ENCODE peak calls at places on chromosomes 12 and 14, in nine cellular contexts. L is cardiac muscle cell; G is stimulated activated effector memory CD8-positive, alpha-beta T cell treated with anti-CD3 and anti-CD28 coated beads, Interleukin-12 subunit alpha, Interleukin-12 subunit beta, amount 100 ng/mL, for 72 hours; Y is activated T-helper 1 cell treated with Interleukin-2 at 50 U/mL for 16 hours; H is GM12865; J is H7; P is effector memory CD8-positive, alpha-beta T cell; I is GOT3; R is D341Med. V is an unnamed sample.

GRCh38 chr12:92411687-92412086 is 266.0 kb upstream of the BTG1 start:
- DNase-seq in L (no peak), G (no peak), Y (no peak), H (no peak), J (no peak), P (no peak), I (no peak), R (no peak), V (no peak)

GRCh38 chr12:91685917-91686316 is 459.7 kb downstream of the BTG1 start:
- DNase-seq in L (no peak), G (no peak), Y (no peak), H (no peak), J (no peak), P (no peak), I (no peak), R (no peak), V (no peak)

GRCh38 chr12:560666-561065 is 100.9 kb downstream of the B4GALNT3 start:
- DNase-seq in L (no peak), G (no peak), Y (no peak), H (no peak), J (no peak), P (no peak), I (no peak), R (no peak), V (no peak)

GRCh38 chr12:126385785-126386184 is 1320.5 kb downstream of the AACS start:
- DNase-seq in L (no peak), G (no peak), Y (no peak), H (no peak), J (no peak), P (no peak), I (no peak), R (no peak), V (no peak)

GRCh38 chr14:68675233-68675577 is 117.7 kb downstream of the ZFP36L1 start:
- DNase-seq in L (no peak), G (no peak), Y (no peak), H (no peak), J (no peak), P (no peak), I (no peak), R (no peak), V (no peak)

GRCh38 chr14:53874704-53875103 is 81.9 kb downstream of the BMP4 start:
- DNase-seq in L (no peak), G (no peak), Y (no peak), H (no peak), J (no peak), P (no peak), I (no peak), R (no peak), V (no peak)

GRCh38 chr12:57838594-57839302 is 7.8 kb downstream of the CTDSP2 start:
- DNase-seq in L (no peak), G (peak; percentile 61), Y (no peak), H (peak; percentile 73), J (no peak), P (no peak), I (no peak), R (no peak), V (no peak)

GRCh38 chr12:52184813-52185212 is 7.0 kb downstream of the KRT80 start:
- DNase-seq in L (no peak), G (no peak), Y (no peak), H (no peak), J (no peak), P (no peak), I (no peak), R (no peak), V (no peak)

GRCh38 chr12:113271466-113271852 is 50.2 kb downstream of the TPCN1 start:
- DNase-seq in L (no peak), G (no peak), Y (no peak), H (no peak), J (no peak), P (no peak), I (no peak), R (no peak), V (no peak)

GRCh38 chr12:5014269-5014668 is 29.4 kb upstream of the KCNA5 start:
- DNase-seq in L (no peak), G (no peak), Y (no peak), H (no peak), J (no peak), P (no peak), I (no peak), R (no peak), V (no peak)

GRCh38 chr12:2454778-2455177 is 340.0 kb upstream of the FKBP4 start:
- DNase-seq in L (no peak), G (no peak), Y (no peak), H (no peak), J (no peak), P (no peak), I (no peak), R (no peak), V (no peak)

V was measured in colonic mucosa.